ENCODE peak calls at places on chromosomes 13 and 19, in eight cellular contexts. One of them, this sample, is unnamed.

GRCh38 chr19:45243144-45243732 is 2.0 kb downstream of the EXOC3L2 start:
- DNase-seq in caudate nucleus: no peak
- DNase-seq in fibroblast of lung: no peak
- DNase-seq in left lung: no peak
- DNase-seq in left ventricle myocardium inferior: no peak
- DNase-seq in mesendoderm: no peak
- DNase-seq in breast epithelium: no peak
- DNase-seq in CD8-positive, alpha-beta T cell: no peak
- DNase-seq in this sample: no peak

GRCh38 chr13:33276581-33276980 is 9.0 kb downstream of the STARD13 start:
- DNase-seq in caudate nucleus: no peak
- DNase-seq in fibroblast of lung: no peak
- DNase-seq in left lung: no peak
- DNase-seq in left ventricle myocardium inferior: no peak
- DNase-seq in mesendoderm: peak
- DNase-seq in breast epithelium: no peak
- DNase-seq in CD8-positive, alpha-beta T cell: no peak
- DNase-seq in this sample: no peak

GRCh38 chr19:13163609-13164364 is 13.6 kb downstream of the IER2 start:
- DNase-seq in caudate nucleus: peak
- DNase-seq in fibroblast of lung: peak
- DNase-seq in left lung: peak
- DNase-seq in left ventricle myocardium inferior: peak
- DNase-seq in mesendoderm: peak
- DNase-seq in breast epithelium: peak
- DNase-seq in CD8-positive, alpha-beta T cell: no peak
- DNase-seq in this sample: peak

GRCh38 chr19:37763488-37763887 is 15.9 kb downstream of the ZNF573 start:
- DNase-seq in caudate nucleus: no peak
- DNase-seq in fibroblast of lung: no peak
- DNase-seq in left lung: no peak
- DNase-seq in left ventricle myocardium inferior: no peak
- DNase-seq in mesendoderm: no peak
- DNase-seq in breast epithelium: no peak
- DNase-seq in CD8-positive, alpha-beta T cell: no peak
- DNase-seq in this sample: no peak

GRCh38 chr19:12994701-12995595 is at the start of gene NFIX:
- DNase-seq in caudate nucleus: peak
- DNase-seq in fibroblast of lung: peak
- DNase-seq in left lung: peak
- DNase-seq in left ventricle myocardium inferior: peak
- DNase-seq in mesendoderm: no peak
- DNase-seq in breast epithelium: no peak
- DNase-seq in CD8-positive, alpha-beta T cell: no peak
- DNase-seq in this sample: peak

GRCh38 chr13:40094056-40094455 is 438.6 kb downstream of the COG6 start:
- DNase-seq in caudate nucleus: no peak
- DNase-seq in fibroblast of lung: peak
- DNase-seq in left lung: no peak
- DNase-seq in left ventricle myocardium inferior: no peak
- DNase-seq in mesendoderm: no peak
- DNase-seq in breast epithelium: no peak
- DNase-seq in CD8-positive, alpha-beta T cell: no peak
- DNase-seq in this sample: no peak

GRCh38 chr19:7722231-7722651 is 9.7 kb downstream of the CLEC4G start:
- DNase-seq in caudate nucleus: no peak
- DNase-seq in fibroblast of lung: no peak
- DNase-seq in left lung: no peak
- DNase-seq in left ventricle myocardium inferior: no peak
- DNase-seq in mesendoderm: no peak
- DNase-seq in breast epithelium: no peak
- DNase-seq in CD8-positive, alpha-beta T cell: no peak
- DNase-seq in this sample: no peak

GRCh38 chr13:102555914-102556553 is 40.8 kb upstream of the TPP2 start:
- DNase-seq in caudate nucleus: peak
- DNase-seq in fibroblast of lung: peak
- DNase-seq in left lung: no peak
- DNase-seq in left ventricle myocardium inferior: no peak
- DNase-seq in mesendoderm: peak
- DNase-seq in breast epithelium: no peak
- DNase-seq in CD8-positive, alpha-beta T cell: no peak
- DNase-seq in this sample: no peak

GRCh38 chr13:24540236-24541126 is 27.9 kb upstream of the PARP4 start:
- DNase-seq in caudate nucleus: no peak
- DNase-seq in fibroblast of lung: no peak
- DNase-seq in left lung: no peak
- DNase-seq in left ventricle myocardium inferior: no peak
- DNase-seq in mesendoderm: peak
- DNase-seq in breast epithelium: no peak
- DNase-seq in CD8-positive, alpha-beta T cell: no peak
- DNase-seq in this sample: no peak

GRCh38 chr19:18379803-18380747 is 5.9 kb upstream of the GDF15 start:
- DNase-seq in caudate nucleus: no peak
- DNase-seq in fibroblast of lung: peak
- DNase-seq in left lung: peak
- DNase-seq in left ventricle myocardium inferior: peak
- DNase-seq in mesendoderm: peak
- DNase-seq in breast epithelium: peak
- DNase-seq in CD8-positive, alpha-beta T cell: no peak
- DNase-seq in this sample: peak

GRCh38 chr13:59468396-59468795 is 695.3 kb downstream of the DIAPH3 start:
- DNase-seq in caudate nucleus: no peak
- DNase-seq in fibroblast of lung: no peak
- DNase-seq in left lung: no peak
- DNase-seq in left ventricle myocardium inferior: no peak
- DNase-seq in mesendoderm: no peak
- DNase-seq in breast epithelium: no peak
- DNase-seq in CD8-positive, alpha-beta T cell: no peak
- DNase-seq in this sample: no peak

GRCh38 chr13:34671136-34671535 is 270.9 kb upstream of the NBEA start:
- DNase-seq in caudate nucleus: no peak
- DNase-seq in fibroblast of lung: no peak
- DNase-seq in left lung: no peak
- DNase-seq in left ventricle myocardium inferior: no peak
- DNase-seq in mesendoderm: no peak
- DNase-seq in breast epithelium: no peak
- DNase-seq in CD8-positive, alpha-beta T cell: no peak
- DNase-seq in this sample: peak

GRCh38 chr19:41703602-41704293 is 4.7 kb upstream of the CEACAM5 start:
- DNase-seq in caudate nucleus: no peak
- DNase-seq in fibroblast of lung: no peak
- DNase-seq in left lung: no peak
- DNase-seq in left ventricle myocardium inferior: no peak
- DNase-seq in mesendoderm: no peak
- DNase-seq in breast epithelium: no peak
- DNase-seq in CD8-positive, alpha-beta T cell: no peak
- DNase-seq in this sample: no peak

GRCh38 chr19:16594131-16594586 is 21.9 kb upstream of the SLC35E1 start:
- DNase-seq in caudate nucleus: no peak
- DNase-seq in fibroblast of lung: no peak
- DNase-seq in left lung: no peak
- DNase-seq in left ventricle myocardium inferior: no peak
- DNase-seq in mesendoderm: no peak
- DNase-seq in breast epithelium: no peak
- DNase-seq in CD8-positive, alpha-beta T cell: peak
- DNase-seq in this sample: no peak

GRCh38 chr19:44608391-44608821 is 5.0 kb upstream of the IGSF23 start:
- DNase-seq in caudate nucleus: no peak
- DNase-seq in fibroblast of lung: peak
- DNase-seq in left lung: no peak
- DNase-seq in left ventricle myocardium inferior: no peak
- DNase-seq in mesendoderm: no peak
- DNase-seq in breast epithelium: no peak
- DNase-seq in CD8-positive, alpha-beta T cell: no peak
- DNase-seq in this sample: no peak

GRCh38 chr19:482186-483041 is 13.9 kb upstream of the MADCAM1 start:
- DNase-seq in caudate nucleus: no peak
- DNase-seq in fibroblast of lung: no peak
- DNase-seq in left lung: no peak
- DNase-seq in left ventricle myocardium inferior: no peak
- DNase-seq in mesendoderm: no peak
- DNase-seq in breast epithelium: no peak
- DNase-seq in CD8-positive, alpha-beta T cell: no peak
- DNase-seq in this sample: no peak

GRCh38 chr19:8460516-8461298 is 15.9 kb downstream of the HNRNPM start:
- DNase-seq in caudate nucleus: no peak
- DNase-seq in fibroblast of lung: no peak
- DNase-seq in left lung: no peak
- DNase-seq in left ventricle myocardium inferior: no peak
- DNase-seq in mesendoderm: no peak
- DNase-seq in breast epithelium: no peak
- DNase-seq in CD8-positive, alpha-beta T cell: no peak
- DNase-seq in this sample: no peak

GRCh38 chr19:9986787-9987281 is 23.5 kb downstream of the COL5A3 start:
- DNase-seq in caudate nucleus: peak
- DNase-seq in fibroblast of lung: peak
- DNase-seq in left lung: no peak
- DNase-seq in left ventricle myocardium inferior: peak
- DNase-seq in mesendoderm: no peak
- DNase-seq in breast epithelium: peak
- DNase-seq in CD8-positive, alpha-beta T cell: no peak
- DNase-seq in this sample: peak

DNA sequence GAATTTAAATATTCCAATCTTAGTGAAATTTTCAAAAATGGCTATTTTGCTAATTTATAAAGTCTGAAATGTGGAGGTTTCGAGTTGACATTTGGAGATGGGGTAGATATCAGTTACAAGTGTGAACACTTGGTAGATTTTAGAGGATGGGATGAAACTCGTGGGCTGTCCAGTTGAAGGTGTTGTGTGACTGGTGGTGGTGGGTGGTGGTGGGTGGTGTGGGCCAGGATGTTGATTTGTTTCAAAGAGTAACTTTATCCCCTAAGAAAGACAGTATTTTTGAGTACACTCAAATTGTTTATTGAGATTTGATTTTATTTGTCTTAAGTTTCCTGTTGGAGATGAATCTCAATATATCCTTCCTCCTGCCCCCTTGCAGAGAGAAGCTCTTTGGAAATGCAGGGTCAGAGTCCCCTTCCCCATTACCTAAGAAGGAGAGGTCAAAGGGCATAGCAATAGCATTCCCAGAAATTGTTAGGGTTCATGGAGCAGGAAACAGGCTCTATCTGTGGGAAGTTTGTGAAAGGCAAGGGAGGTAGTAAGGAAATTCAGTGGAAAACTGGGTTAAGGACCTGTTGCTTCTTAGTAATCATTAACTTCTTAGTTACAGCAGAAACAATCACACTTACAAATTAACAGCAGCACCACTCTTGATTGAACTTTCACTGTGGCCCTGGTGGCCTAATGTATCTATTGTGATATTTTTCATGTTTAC is 133.6 kb upstream of the RNF113B start:
- DNase-seq in caudate nucleus: no peak
- DNase-seq in fibroblast of lung: no peak
- DNase-seq in left lung: no peak
- DNase-seq in left ventricle myocardium inferior: no peak
- DNase-seq in mesendoderm: no peak
- DNase-seq in breast epithelium: no peak
- DNase-seq in CD8-positive, alpha-beta T cell: no peak
- DNase-seq in this sample: no peak
- H3K27ac ChIP-seq in caudate nucleus: no peak
- H3K27ac ChIP-seq in fibroblast of lung: no peak
- H3K27ac ChIP-seq in left lung: no peak
- H3K27ac ChIP-seq in left ventricle myocardium inferior: no peak
- H3K27ac ChIP-seq in mesendoderm: no peak
- H3K27ac ChIP-seq in breast epithelium: no peak
- H3K27ac ChIP-seq in CD8-positive, alpha-beta T cell: no peak
- H3K27ac ChIP-seq in this sample: no peak

GRCh38 chr13:23455401-23456185 is 22.1 kb upstream of the SACS start:
- DNase-seq in caudate nucleus: no peak
- DNase-seq in fibroblast of lung: peak
- DNase-seq in left lung: no peak
- DNase-seq in left ventricle myocardium inferior: no peak
- DNase-seq in mesendoderm: no peak
- DNase-seq in breast epithelium: no peak
- DNase-seq in CD8-positive, alpha-beta T cell: no peak
- DNase-seq in this sample: no peak
- H3K27ac ChIP-seq in caudate nucleus: no peak
- H3K27ac ChIP-seq in fibroblast of lung: no peak
- H3K27ac ChIP-seq in left lung: no peak
- H3K27ac ChIP-seq in left ventricle myocardium inferior: no peak
- H3K27ac ChIP-seq in mesendoderm: no peak
- H3K27ac ChIP-seq in breast epithelium: no peak
- H3K27ac ChIP-seq in CD8-positive, alpha-beta T cell: no peak
- H3K27ac ChIP-seq in this sample: no peak

DNA sequence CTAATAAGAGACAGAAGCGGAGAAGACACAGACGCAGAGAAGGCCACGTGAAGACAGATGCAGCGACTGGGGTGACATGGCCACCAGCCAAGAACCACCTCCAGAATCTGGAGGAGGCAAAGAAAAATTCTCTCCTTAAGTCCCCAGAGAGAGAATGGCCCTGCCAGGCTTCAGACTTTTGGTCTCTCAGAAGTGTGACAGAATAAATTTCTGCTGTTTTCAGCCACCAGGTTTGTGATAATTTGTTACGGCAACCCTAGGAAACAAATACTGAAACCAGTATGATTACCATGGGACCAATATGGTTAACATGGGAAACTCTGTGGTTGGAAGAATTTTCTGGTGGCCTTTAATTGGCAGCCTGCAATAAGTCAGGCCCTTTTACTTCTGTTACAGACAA is 63.9 kb upstream of the DOCK9 start:
- DNase-seq in caudate nucleus: peak
- DNase-seq in fibroblast of lung: no peak
- DNase-seq in left lung: no peak
- DNase-seq in left ventricle myocardium inferior: no peak
- DNase-seq in mesendoderm: no peak
- DNase-seq in breast epithelium: no peak
- DNase-seq in CD8-positive, alpha-beta T cell: no peak
- DNase-seq in this sample: no peak
- H3K27ac ChIP-seq in caudate nucleus: no peak
- H3K27ac ChIP-seq in fibroblast of lung: no peak
- H3K27ac ChIP-seq in left lung: no peak
- H3K27ac ChIP-seq in left ventricle myocardium inferior: no peak
- H3K27ac ChIP-seq in mesendoderm: no peak
- H3K27ac ChIP-seq in breast epithelium: no peak
- H3K27ac ChIP-seq in CD8-positive, alpha-beta T cell: no peak
- H3K27ac ChIP-seq in this sample: no peak

DNA sequence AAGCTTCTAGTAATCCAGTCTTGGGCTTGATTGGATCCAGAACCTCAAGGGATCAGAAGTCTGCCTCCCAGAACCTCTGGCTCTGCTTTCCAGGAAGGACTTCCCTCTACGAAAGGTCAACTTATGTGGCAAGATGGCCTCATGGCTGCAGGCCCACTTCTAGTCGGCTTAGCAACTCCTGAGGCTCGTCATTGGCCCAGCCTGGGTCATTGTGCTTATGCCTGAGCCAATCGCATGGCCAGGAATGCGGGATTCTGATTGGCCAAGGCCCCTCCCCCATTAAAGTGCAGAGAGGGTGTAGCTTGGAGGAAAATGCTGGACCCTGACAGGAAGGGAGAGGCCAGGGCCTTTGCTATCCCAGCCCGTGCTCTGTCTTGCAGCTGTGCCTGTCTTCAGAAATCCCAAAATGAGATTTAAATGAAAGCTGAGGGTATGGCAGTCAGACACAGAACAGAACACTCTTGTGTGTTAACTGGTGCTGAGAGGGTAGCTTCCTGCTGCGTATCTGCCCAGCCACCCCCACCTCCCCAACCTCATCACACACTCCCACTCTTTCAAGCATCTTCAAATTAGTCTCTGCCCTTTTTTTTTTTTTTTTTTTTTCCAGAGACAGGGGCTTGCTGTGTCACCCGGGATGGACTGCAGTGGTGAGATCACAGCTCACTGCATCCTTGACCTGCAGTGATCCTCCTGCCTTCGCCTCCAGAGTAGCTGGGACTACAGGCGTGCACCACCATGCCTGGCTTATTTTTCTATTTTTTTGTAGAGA is 5.5 kb upstream of the CCNE1 start:
- DNase-seq in caudate nucleus: no peak
- DNase-seq in fibroblast of lung: peak
- DNase-seq in left lung: peak
- DNase-seq in left ventricle myocardium inferior: peak
- DNase-seq in mesendoderm: peak
- DNase-seq in breast epithelium: no peak
- DNase-seq in CD8-positive, alpha-beta T cell: no peak
- DNase-seq in this sample: peak
- H3K27ac ChIP-seq in caudate nucleus: no peak
- H3K27ac ChIP-seq in fibroblast of lung: no peak
- H3K27ac ChIP-seq in left lung: no peak
- H3K27ac ChIP-seq in left ventricle myocardium inferior: peak
- H3K27ac ChIP-seq in mesendoderm: no peak
- H3K27ac ChIP-seq in breast epithelium: no peak
- H3K27ac ChIP-seq in CD8-positive, alpha-beta T cell: no peak
- H3K27ac ChIP-seq in this sample: no peak

This sample was measured in heart left ventricle.